ENCODE peak calls at places on chromosomes 2 and 18, in seven cellular contexts. N is tibial artery, O is epithelial cell of esophagus, J is AG09319, E is GM10248, F is neural crest cell, R is posterior vena cava. L is an unnamed sample.
A peak's percentile ranks its signal among the peaks of the same experiment; 100 is the strongest.

GRCh38 chr2:241150660-241151530 is 628 bp downstream of the PPP1R7 start:
- DNase-seq in N (no peak), O (peak; percentile 27), F (no peak), J (no peak), E (no peak), R (no peak), L (no peak)

GRCh38 chr2:176931588-176932563 is 280.7 kb upstream of the HNRNPA3 start:
- DNase-seq in E (peak; percentile 79), N (no peak), O (peak; percentile 60), R (no peak), F (no peak), J (peak; percentile 7), L (peak; percentile 93)

GRCh38 chr2:5520352-5520996 is 171.7 kb upstream of the SOX11 start:
- DNase-seq in F (peak; percentile 27), E (no peak), R (no peak), N (no peak), O (no peak), J (no peak), L (no peak)

GRCh38 chr2:54456526-54457325 is 599 bp downstream of the SPTBN1 start:
- DNase-seq in E (peak; percentile 55), J (no peak), R (peak; percentile 83), F (peak; percentile 37), O (peak; percentile 24), N (no peak), L (no peak)

GRCh38 chr2:18799397-18799796 is 210.0 kb upstream of the NT5C1B start:
- DNase-seq in O (no peak), J (no peak), E (no peak), N (no peak), F (no peak), R (no peak), L (no peak)

GRCh38 chr18:47166235-47166634 is 9.9 kb downstream of the IER3IP1 start:
- DNase-seq in E (no peak), R (no peak), F (no peak), N (no peak), J (no peak), O (no peak), L (no peak)

GRCh38 chr2:220034356-220035121 is 407.1 kb downstream of the SLC4A3 start:
- DNase-seq in F (no peak), E (no peak), O (peak; percentile 36), N (no peak), J (no peak), R (no peak), L (no peak)

GRCh38 chr2:164015328-164016123 is 279.7 kb upstream of the FIGN start:
- DNase-seq in F (peak; percentile 13), N (no peak), R (peak; percentile 64), O (no peak), E (peak; percentile 42), J (no peak), L (peak; percentile 72)

GRCh38 chr18:13136056-13136688 is 82.4 kb upstream of the LDLRAD4 start:
- DNase-seq in J (no peak), E (peak; percentile 56), R (no peak), F (no peak), N (no peak), O (peak; percentile 24), L (no peak)

GRCh38 chr2:156385242-156385641 is 50.9 kb upstream of the GPD2 start:
- DNase-seq in O (no peak), F (no peak), E (no peak), J (no peak), N (no peak), R (no peak), L (no peak)

GRCh38 chr2:174059178-174059874 is 94.2 kb upstream of the SP3 start:
- DNase-seq in R (no peak), N (no peak), J (peak; percentile 63), O (peak; percentile 89), F (no peak), E (no peak), L (no peak)